ENCODE peak calls at places on chromosomes 1 and 21, in four cellular contexts. K, H, E and J are unnamed samples.
A peak's percentile ranks its signal among the peaks of the same experiment; 100 is the strongest.

GRCh38 chr1:9267827-9268581 is 24.7 kb upstream of the SPSB1 start:
- DNase-seq in E (no peak), H (no peak), K (no peak), J (no peak)

GRCh38 chr1:228151526-228151925 is 1.8 kb downstream of the GJC2 start:
- DNase-seq in E (peak; percentile 46), K (no peak), H (no peak), J (no peak)

GRCh38 chr1:70675737-70676156 is 264.7 kb downstream of the CTH start:
- DNase-seq in E (no peak), H (no peak), K (no peak), J (no peak)

GRCh38 chr1:38997034-38997900 is 6.2 kb downstream of the AKIRIN1 start:
- DNase-seq in H (no peak), K (no peak), E (no peak), J (no peak)

GRCh38 chr1:241632987-241633386 is 7.2 kb downstream of the CHML start:
- DNase-seq in E (no peak), K (no peak), H (no peak), J (no peak)

GRCh38 chr1:66253330-66253921 is 280.5 kb upstream of the SGIP1 start:
- DNase-seq in H (peak; percentile 40), E (no peak), K (peak; percentile 52), J (no peak)

GRCh38 chr1:233257786-233258185 is 37.7 kb downstream of the PCNX2 start:
- DNase-seq in E (no peak), K (no peak), H (no peak), J (no peak)

GRCh38 chr1:22641906-22642636 is 1.4 kb upstream of the C1QC start:
- DNase-seq in E (peak; percentile 88), K (no peak), H (peak; percentile 86), J (peak; percentile 93)

GRCh38 chr1:69919922-69920273 is 285.5 kb downstream of the LRRC40 start:
- DNase-seq in E (no peak), H (no peak), K (no peak), J (no peak)

GRCh38 chr1:64839732-64840405 is 95.0 kb downstream of the RAVER2 start:
- DNase-seq in H (no peak), K (no peak), E (no peak), J (no peak)

DNA sequence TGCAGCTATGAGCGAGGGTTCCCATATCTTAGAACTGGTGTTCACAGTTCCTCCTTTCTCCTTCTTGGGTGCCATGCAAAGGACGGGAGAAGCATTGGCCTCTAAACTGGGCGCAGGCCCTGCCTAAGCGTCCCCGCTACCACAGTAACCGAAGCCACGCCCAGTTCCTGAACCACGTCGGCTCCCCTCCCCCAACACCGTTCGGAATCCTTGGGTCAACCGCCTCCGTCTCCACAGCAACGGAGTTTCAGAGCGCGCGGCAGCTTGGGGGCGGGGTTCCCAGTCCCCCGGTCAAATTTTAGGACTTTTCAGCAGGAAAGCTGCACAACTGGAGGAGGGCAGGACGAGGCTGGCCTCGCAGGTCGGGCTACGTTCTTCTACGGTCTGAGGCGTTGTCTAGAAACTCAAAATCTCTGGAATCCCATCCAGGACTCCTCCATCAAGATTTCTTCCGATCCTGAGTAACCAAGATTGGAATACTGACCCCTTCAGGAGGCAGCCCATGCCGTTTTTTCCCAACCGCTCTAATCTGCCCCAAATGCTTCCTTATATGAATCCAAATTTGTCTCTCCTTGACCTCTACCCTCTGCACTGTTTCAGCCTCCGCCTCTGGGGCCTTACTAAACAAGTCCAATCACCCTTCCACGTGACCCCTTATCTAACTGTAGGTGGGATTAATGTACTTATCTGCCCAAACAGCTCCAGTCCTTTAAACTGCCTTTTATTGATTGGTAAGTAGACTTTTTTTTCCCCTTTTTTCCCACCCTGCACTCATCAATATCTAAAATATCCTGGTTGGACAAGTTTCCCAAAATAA is at the start of gene SPAG17:
- DNase-seq in E (peak; percentile 59), K (no peak), H (peak; percentile 32), J (no peak)
- TF ChIP-seq CTCF in E (no peak), K (peak; percentile 39), H (no peak), J (peak; percentile 42)

GRCh38 chr1:181151378-181152326 is 63.2 kb downstream of the IER5 start:
- DNase-seq in H (no peak), K (no peak), E (no peak), J (no peak)

GRCh38 chr1:181150842-181151241 is 62.3 kb downstream of the IER5 start:
- DNase-seq in E (no peak), H (no peak), K (no peak), J (no peak)

GRCh38 chr1:181155339-181155738 is 66.8 kb downstream of the IER5 start:
- DNase-seq in E (no peak), K (no peak), H (no peak), J (no peak)

GRCh38 chr1:181153634-181153961 is 65.1 kb downstream of the IER5 start:
- DNase-seq in K (no peak), H (no peak), E (no peak), J (no peak)

GRCh38 chr1:181152892-181153633 is 64.6 kb downstream of the IER5 start:
- DNase-seq in E (peak; percentile 70), K (no peak), H (peak; percentile 58), J (no peak)
- TF ChIP-seq CTCF in E (peak; percentile 33), K (peak; percentile 33), H (peak; percentile 30), J (no peak)

GRCh38 chr21:22120616-22121266 is 1122.5 kb downstream of the NCAM2 start:
- DNase-seq in H (no peak), E (no peak), K (no peak), J (no peak)
- TF ChIP-seq CTCF in H (no peak), E (no peak), K (no peak), J (peak; percentile 57)

DNA sequence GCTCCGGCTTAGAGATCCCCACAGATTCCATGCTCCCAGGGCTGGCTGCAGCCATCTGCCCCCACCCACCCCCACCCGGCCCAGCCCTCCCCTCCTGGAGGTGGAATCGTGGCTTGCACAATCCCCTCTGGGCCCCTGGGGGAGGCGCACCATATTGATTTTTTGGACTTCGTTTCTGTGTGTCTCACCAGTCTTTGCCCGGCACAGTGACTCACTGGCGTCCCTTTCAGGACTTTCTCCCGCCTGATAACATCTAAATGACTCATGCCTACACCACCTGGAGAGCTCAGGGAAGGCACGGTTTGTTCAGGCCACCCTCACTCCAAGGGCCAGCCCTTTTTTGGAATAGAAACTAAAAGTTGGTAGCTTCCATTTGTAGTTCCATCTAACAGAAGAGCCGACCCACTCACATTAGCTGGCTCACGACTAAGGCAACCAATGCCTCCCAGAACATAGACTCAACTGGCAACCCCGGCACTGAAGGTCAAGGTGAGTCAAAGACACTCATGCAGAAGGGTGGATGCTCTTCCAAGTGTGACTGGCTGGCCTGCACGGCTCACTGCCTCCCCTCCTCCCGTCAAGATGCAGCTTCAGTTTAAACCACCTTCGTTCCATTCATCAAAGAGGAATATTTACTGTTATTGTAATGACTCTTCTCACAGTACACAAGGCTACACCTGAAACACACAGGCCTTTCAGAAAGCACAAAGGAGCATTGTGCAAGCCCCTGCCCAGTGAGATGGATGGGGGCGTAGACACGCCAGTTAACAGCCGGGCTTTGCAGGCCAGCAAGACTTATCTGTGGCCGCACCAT is 18.1 kb upstream of the ETS2 start:
- DNase-seq in E (peak; percentile 85), H (no peak), K (no peak), J (no peak)
- TF ChIP-seq CTCF in E (no peak), H (no peak), K (no peak), J (no peak)

GRCh38 chr1:93680121-93681094 is 1.2 kb downstream of the BCAR3 start:
- DNase-seq in H (peak; percentile 87), K (peak; percentile 74), E (peak; percentile 79), J (peak; percentile 89)

GRCh38 chr1:93683234-93683633 is 1.6 kb upstream of the BCAR3 start:
- DNase-seq in K (no peak), E (no peak), H (no peak), J (no peak)

GRCh38 chr1:93679546-93679945 is 2.1 kb downstream of the BCAR3 start:
- DNase-seq in H (no peak), K (no peak), E (no peak), J (no peak)

GRCh38 chr1:93681095-93681548 is 515 bp downstream of the BCAR3 start:
- DNase-seq in E (peak; percentile 60), K (no peak), H (peak; percentile 58), J (no peak)

GRCh38 chr1:93681549-93682412 is at the start of gene BCAR3:
- DNase-seq in H (peak; percentile 83), K (no peak), E (peak; percentile 77), J (peak; percentile 89)
- TF ChIP-seq CTCF in H (peak; percentile 53), K (peak; percentile 10), E (no peak), J (peak; percentile 39)

GRCh38 chr21:42079008-42079938 is 8.2 kb downstream of the UMODL1 start:
- DNase-seq in E (no peak), H (no peak), K (no peak), J (no peak)
- TF ChIP-seq CTCF in E (no peak), H (no peak), K (no peak), J (no peak)